ENCODE peak calls at places on chromosome 7, in five cellular contexts. One of them, this sample, is unnamed.

GRCh38 chr7:50502947-50503346 is 52.8 kb upstream of the FIGNL1 start:
- DNase-seq in H1: no peak
- DNase-seq in K562: no peak
- DNase-seq in A549: no peak
- DNase-seq in HepG2: no peak
- DNase-seq in this sample: no peak

GRCh38 chr7:106916689-106917088 is 51.6 kb downstream of the PIK3CG start:
- DNase-seq in K562: no peak
- DNase-seq in HepG2: no peak
- DNase-seq in A549: no peak
- DNase-seq in H1: no peak
- DNase-seq in this sample: no peak

GRCh38 chr7:67636363-67637355 is 640.0 kb downstream of the TYW1 start:
- DNase-seq in HepG2: no peak
- DNase-seq in A549: no peak
- DNase-seq in H1: no peak
- DNase-seq in K562: no peak
- DNase-seq in this sample: no peak

GRCh38 chr7:3568516-3568915 is 267.5 kb downstream of the SDK1 start:
- DNase-seq in K562: no peak
- DNase-seq in HepG2: no peak
- DNase-seq in A549: no peak
- DNase-seq in H1: no peak
- DNase-seq in this sample: no peak

GRCh38 chr7:46168671-46169383 is 247.8 kb upstream of the IGFBP3 start:
- DNase-seq in K562: no peak
- DNase-seq in A549: no peak
- DNase-seq in HepG2: no peak
- DNase-seq in H1: no peak
- DNase-seq in this sample: no peak

GRCh38 chr7:73893342-73894101 is 32.6 kb downstream of the TMEM270 start:
- DNase-seq in H1: no peak
- DNase-seq in K562: no peak
- DNase-seq in HepG2: no peak
- DNase-seq in A549: no peak
- DNase-seq in this sample: no peak

GRCh38 chr7:80140388-80140787 is 5.8 kb downstream of the GNAI1 start:
- DNase-seq in H1: no peak
- DNase-seq in A549: no peak
- DNase-seq in HepG2: no peak
- DNase-seq in K562: no peak
- DNase-seq in this sample: no peak

GRCh38 chr7:45714521-45714820 is 140.3 kb downstream of the ADCY1 start:
- DNase-seq in HepG2: no peak
- DNase-seq in A549: no peak
- DNase-seq in K562: no peak
- DNase-seq in H1: no peak
- DNase-seq in this sample: no peak

GRCh38 chr7:66727058-66727457 is 13.5 kb upstream of the RABGEF1 start:
- DNase-seq in K562: no peak
- DNase-seq in HepG2: no peak
- DNase-seq in A549: no peak
- DNase-seq in H1: no peak
- DNase-seq in this sample: no peak

GRCh38 chr7:103446046-103446520 is at the start of gene SLC26A5:
- DNase-seq in A549: no peak
- DNase-seq in K562: peak
- DNase-seq in H1: no peak
- DNase-seq in HepG2: no peak
- DNase-seq in this sample: no peak

GRCh38 chr7:78712111-78712510 is 741.4 kb downstream of the MAGI2 start:
- DNase-seq in HepG2: no peak
- DNase-seq in H1: no peak
- DNase-seq in A549: no peak
- DNase-seq in K562: no peak
- DNase-seq in this sample: no peak

GRCh38 chr7:102912742-102913141 is at the start of gene LRRC17:
- DNase-seq in A549: no peak
- DNase-seq in HepG2: no peak
- DNase-seq in H1: no peak
- DNase-seq in K562: no peak
- DNase-seq in this sample: no peak

GRCh38 chr7:2016761-2017482 is 215.8 kb downstream of the MAD1L1 start:
- DNase-seq in A549: no peak
- DNase-seq in HepG2: no peak
- DNase-seq in H1: no peak
- DNase-seq in K562: no peak
- DNase-seq in this sample: no peak
- TF ChIP-seq HDAC2 in A549: no peak
- TF ChIP-seq HDAC2 in HepG2: no peak
- TF ChIP-seq HDAC2 in H1: no peak
- TF ChIP-seq HDAC2 in K562: no peak
- TF ChIP-seq HDAC2 in this sample: no peak

GRCh38 chr7:157438121-157439025 is 101.6 kb downstream of the DNAJB6 start:
- DNase-seq in HepG2: no peak
- DNase-seq in H1: peak
- DNase-seq in A549: no peak
- DNase-seq in K562: no peak
- DNase-seq in this sample: no peak
- TF ChIP-seq HDAC2 in HepG2: no peak
- TF ChIP-seq HDAC2 in H1: no peak
- TF ChIP-seq HDAC2 in A549: no peak
- TF ChIP-seq HDAC2 in K562: no peak
- TF ChIP-seq HDAC2 in this sample: no peak

GRCh38 chr7:75842836-75843446 is 29.3 kb upstream of the CCL24 start:
- DNase-seq in K562: peak
- DNase-seq in HepG2: peak
- DNase-seq in H1: no peak
- DNase-seq in A549: peak
- DNase-seq in this sample: peak
- TF ChIP-seq HDAC2 in K562: no peak
- TF ChIP-seq HDAC2 in HepG2: no peak
- TF ChIP-seq HDAC2 in H1: no peak
- TF ChIP-seq HDAC2 in A549: no peak
- TF ChIP-seq HDAC2 in this sample: no peak

GRCh38 chr7:100825760-100826545 is 1.4 kb downstream of the EPHB4 start:
- DNase-seq in HepG2: peak
- DNase-seq in H1: peak
- DNase-seq in A549: peak
- DNase-seq in K562: peak
- DNase-seq in this sample: no peak

GRCh38 chr7:100825215-100825671 is 2.1 kb downstream of the EPHB4 start:
- DNase-seq in HepG2: no peak
- DNase-seq in H1: no peak
- DNase-seq in A549: no peak
- DNase-seq in K562: peak
- DNase-seq in this sample: no peak

GRCh38 chr7:100827330-100828226 is at the start of gene EPHB4:
- DNase-seq in A549: peak
- DNase-seq in HepG2: peak
- DNase-seq in H1: peak
- DNase-seq in K562: peak
- DNase-seq in this sample: no peak

GRCh38 chr7:100824499-100825214 is 2.7 kb downstream of the EPHB4 start:
- DNase-seq in HepG2: no peak
- DNase-seq in A549: no peak
- DNase-seq in H1: no peak
- DNase-seq in K562: no peak
- DNase-seq in this sample: no peak

DNA sequence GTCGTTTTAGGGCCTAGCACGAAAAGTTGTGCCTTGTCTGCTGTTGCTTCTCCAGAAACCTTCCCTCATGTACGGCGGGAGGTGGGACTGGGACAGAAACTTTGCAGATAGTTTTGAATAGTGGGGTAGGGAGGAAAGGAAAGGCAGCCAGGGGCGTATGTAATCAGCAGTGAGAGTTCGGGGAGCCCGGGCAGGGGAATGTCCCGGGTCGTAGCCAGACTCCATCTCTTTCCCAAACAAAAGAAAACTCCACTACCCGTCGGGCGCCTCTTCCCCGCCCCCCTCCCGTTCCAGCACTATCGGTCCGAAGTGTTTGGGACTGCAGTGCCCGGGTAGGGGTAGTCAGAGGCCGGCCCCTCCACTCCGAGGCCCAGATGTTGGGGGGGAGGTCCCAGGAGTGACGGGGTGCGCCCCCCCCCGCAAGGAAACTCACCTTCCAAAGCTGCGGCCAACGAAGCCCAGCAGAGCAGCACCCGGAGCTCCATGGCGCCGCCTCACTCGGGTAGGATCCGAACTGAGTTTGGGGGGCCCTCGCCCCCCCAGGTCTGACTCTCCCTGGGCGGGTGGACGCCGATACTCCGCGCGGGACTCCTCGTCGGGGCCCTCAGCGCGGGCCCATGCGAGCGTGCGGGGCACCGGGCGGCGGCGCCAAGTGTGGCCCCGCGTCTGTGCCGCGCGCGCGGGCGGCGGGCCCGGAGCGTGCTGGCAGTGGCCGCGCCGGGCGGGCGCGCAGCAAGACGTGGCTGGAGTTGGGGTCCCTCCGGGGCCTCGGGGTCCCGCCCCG is 585 bp downstream of the EPHB4 start:
- DNase-seq in A549: no peak
- DNase-seq in H1: peak
- DNase-seq in HepG2: no peak
- DNase-seq in K562: peak
- DNase-seq in this sample: no peak
- TF ChIP-seq HDAC2 in A549: no peak
- TF ChIP-seq HDAC2 in H1: no peak
- TF ChIP-seq HDAC2 in HepG2: no peak
- TF ChIP-seq HDAC2 in K562: no peak
- TF ChIP-seq HDAC2 in this sample: no peak

GRCh38 chr7:100372694-100373093 is 593 bp upstream of the PILRA start:
- DNase-seq in K562: no peak
- DNase-seq in A549: no peak
- DNase-seq in HepG2: no peak
- DNase-seq in H1: no peak
- DNase-seq in this sample: no peak

GRCh38 chr7:100374601-100375000 is 1.3 kb downstream of the PILRA start:
- DNase-seq in A549: no peak
- DNase-seq in HepG2: no peak
- DNase-seq in H1: no peak
- DNase-seq in K562: no peak
- DNase-seq in this sample: no peak

GRCh38 chr7:100373261-100373831 is at the start of gene PILRA:
- DNase-seq in A549: no peak
- DNase-seq in H1: no peak
- DNase-seq in K562: no peak
- DNase-seq in HepG2: no peak
- DNase-seq in this sample: no peak

GRCh38 chr7:100380180-100380579 is 6.9 kb downstream of the PILRA start:
- DNase-seq in HepG2: no peak
- DNase-seq in H1: no peak
- DNase-seq in K562: no peak
- DNase-seq in A549: no peak
- DNase-seq in this sample: no peak

DNA sequence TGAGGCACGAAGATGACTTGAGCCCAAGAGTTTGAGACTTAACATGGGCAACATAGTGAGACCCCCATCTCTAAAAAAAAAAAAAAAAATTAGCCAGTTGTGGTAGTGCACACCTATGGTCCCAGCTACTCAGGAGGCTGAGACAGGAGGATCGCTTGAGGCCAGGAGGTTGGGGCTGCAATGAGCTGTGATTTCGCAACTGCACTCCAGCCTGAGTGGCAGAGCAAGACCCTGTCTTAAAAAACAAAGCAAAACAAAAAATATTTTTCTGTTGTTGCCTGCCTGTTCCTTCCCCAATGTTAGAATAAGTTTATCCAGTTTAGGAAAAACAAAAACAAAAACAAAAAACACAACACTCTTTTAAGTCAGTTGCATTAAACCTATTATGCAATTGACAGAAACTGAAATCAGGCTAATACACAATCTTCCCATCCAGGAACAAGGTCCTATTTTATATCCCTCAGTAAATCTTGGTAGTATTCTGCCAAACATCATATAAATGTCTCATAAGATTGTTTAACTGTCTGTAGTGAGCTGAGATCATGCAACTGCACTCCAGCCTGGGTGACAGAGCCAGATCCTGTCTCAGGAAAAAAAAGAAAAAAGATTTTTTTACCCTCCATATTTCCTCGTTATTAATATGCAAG is 5.0 kb downstream of the PILRA start:
- DNase-seq in A549: no peak
- DNase-seq in K562: no peak
- DNase-seq in HepG2: no peak
- DNase-seq in H1: no peak
- DNase-seq in this sample: no peak
- TF ChIP-seq HDAC2 in A549: no peak
- TF ChIP-seq HDAC2 in K562: no peak
- TF ChIP-seq HDAC2 in HepG2: no peak
- TF ChIP-seq HDAC2 in H1: no peak
- TF ChIP-seq HDAC2 in this sample: no peak

DNA sequence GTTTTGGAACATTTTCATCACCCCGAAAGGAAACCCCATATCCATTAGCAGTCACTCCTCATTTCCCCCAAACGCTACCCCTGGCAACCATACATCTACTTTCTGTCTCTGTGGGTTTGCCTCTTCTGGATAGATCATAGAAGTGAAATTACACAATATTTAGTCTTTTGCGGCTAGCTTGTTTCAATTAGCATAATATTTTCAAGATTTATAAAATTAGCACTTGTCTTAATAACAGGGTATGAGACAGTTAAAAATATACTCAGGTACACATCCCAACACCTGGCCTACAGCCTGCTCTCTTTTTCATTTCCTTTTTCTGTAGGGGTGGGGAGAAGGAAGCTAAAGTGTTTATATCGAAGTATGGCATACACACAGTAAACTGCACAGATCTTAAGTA is 81.4 kb upstream of the LRGUK start:
- DNase-seq in K562: no peak
- DNase-seq in H1: no peak
- DNase-seq in HepG2: no peak
- DNase-seq in A549: no peak
- DNase-seq in this sample: no peak
- TF ChIP-seq HDAC2 in K562: no peak
- TF ChIP-seq HDAC2 in H1: no peak
- TF ChIP-seq HDAC2 in HepG2: no peak
- TF ChIP-seq HDAC2 in A549: no peak
- TF ChIP-seq HDAC2 in this sample: no peak

GRCh38 chr7:30797294-30798040 is 26.2 kb downstream of the MINDY4 start:
- DNase-seq in H1: peak
- DNase-seq in A549: no peak
- DNase-seq in HepG2: no peak
- DNase-seq in K562: no peak
- DNase-seq in this sample: no peak
- TF ChIP-seq HDAC2 in H1: no peak
- TF ChIP-seq HDAC2 in A549: no peak
- TF ChIP-seq HDAC2 in HepG2: no peak
- TF ChIP-seq HDAC2 in K562: no peak
- TF ChIP-seq HDAC2 in this sample: no peak